ENCODE peak calls at places on chromosome 20, in eight cellular contexts. One of them, this sample, is unnamed.

GRCh38 chr20:58450259-58450658 is 61.2 kb downstream of the VAPB start:
- DNase-seq in upper lobe of right lung: no peak
- DNase-seq in psoas muscle: no peak
- DNase-seq in CD8-positive, alpha-beta T cell: no peak
- DNase-seq in mammary epithelial cell: no peak
- DNase-seq in heart left ventricle: no peak
- DNase-seq in epithelial cell of proximal tubule: no peak
- DNase-seq in lower leg skin: no peak
- DNase-seq in this sample: peak; percentile 65

GRCh38 chr20:46268131-46268611 is 40.1 kb downstream of the CDH22 start:
- DNase-seq in upper lobe of right lung: no peak
- DNase-seq in psoas muscle: no peak
- DNase-seq in CD8-positive, alpha-beta T cell: no peak
- DNase-seq in mammary epithelial cell: no peak
- DNase-seq in heart left ventricle: no peak
- DNase-seq in epithelial cell of proximal tubule: no peak
- DNase-seq in lower leg skin: no peak
- DNase-seq in this sample: no peak

GRCh38 chr20:63190828-63191227 is 25.1 kb downstream of the YTHDF1 start:
- DNase-seq in upper lobe of right lung: no peak
- DNase-seq in psoas muscle: no peak
- DNase-seq in CD8-positive, alpha-beta T cell: no peak
- DNase-seq in mammary epithelial cell: no peak
- DNase-seq in heart left ventricle: no peak
- DNase-seq in epithelial cell of proximal tubule: no peak
- DNase-seq in lower leg skin: no peak
- DNase-seq in this sample: no peak

GRCh38 chr20:24472426-24472825 is 3.0 kb downstream of the SYNDIG1 start:
- DNase-seq in upper lobe of right lung: no peak
- DNase-seq in psoas muscle: no peak
- DNase-seq in CD8-positive, alpha-beta T cell: no peak
- DNase-seq in mammary epithelial cell: no peak
- DNase-seq in heart left ventricle: no peak
- DNase-seq in epithelial cell of proximal tubule: no peak
- DNase-seq in lower leg skin: no peak
- DNase-seq in this sample: no peak

GRCh38 chr20:47276856-47277541 is 79.5 kb downstream of the ZMYND8 start:
- DNase-seq in upper lobe of right lung: no peak
- DNase-seq in psoas muscle: peak; percentile 63
- DNase-seq in CD8-positive, alpha-beta T cell: no peak
- DNase-seq in mammary epithelial cell: no peak
- DNase-seq in heart left ventricle: peak; percentile 72
- DNase-seq in epithelial cell of proximal tubule: no peak
- DNase-seq in lower leg skin: peak; percentile 88
- DNase-seq in this sample: no peak

GRCh38 chr20:33437141-33437911 is 6.2 kb downstream of the SNTA1 start:
- DNase-seq in upper lobe of right lung: no peak
- DNase-seq in psoas muscle: peak; percentile 41
- DNase-seq in CD8-positive, alpha-beta T cell: no peak
- DNase-seq in mammary epithelial cell: no peak
- DNase-seq in heart left ventricle: peak; percentile 77
- DNase-seq in epithelial cell of proximal tubule: no peak
- DNase-seq in lower leg skin: peak; percentile 89
- DNase-seq in this sample: no peak

GRCh38 chr20:56609321-56609720 is 19.8 kb upstream of the TFAP2C start:
- DNase-seq in upper lobe of right lung: no peak
- DNase-seq in psoas muscle: no peak
- DNase-seq in CD8-positive, alpha-beta T cell: no peak
- DNase-seq in mammary epithelial cell: no peak
- DNase-seq in heart left ventricle: no peak
- DNase-seq in epithelial cell of proximal tubule: no peak
- DNase-seq in lower leg skin: no peak
- DNase-seq in this sample: no peak

GRCh38 chr20:44832724-44833123 is 22.4 kb upstream of the RIMS4 start:
- DNase-seq in upper lobe of right lung: no peak
- DNase-seq in psoas muscle: no peak
- DNase-seq in CD8-positive, alpha-beta T cell: no peak
- DNase-seq in mammary epithelial cell: peak; percentile 16
- DNase-seq in heart left ventricle: no peak
- DNase-seq in epithelial cell of proximal tubule: no peak
- DNase-seq in lower leg skin: peak; percentile 74
- DNase-seq in this sample: no peak

GRCh38 chr20:39775110-39775509 is 813.0 kb downstream of the DHX35 start:
- DNase-seq in upper lobe of right lung: no peak
- DNase-seq in psoas muscle: peak; percentile 79
- DNase-seq in CD8-positive, alpha-beta T cell: no peak
- DNase-seq in mammary epithelial cell: peak; percentile 41
- DNase-seq in heart left ventricle: peak; percentile 73
- DNase-seq in epithelial cell of proximal tubule: no peak
- DNase-seq in lower leg skin: peak; percentile 92
- DNase-seq in this sample: no peak

GRCh38 chr20:62246872-62247652 is 8.7 kb downstream of the OSBPL2 start:
- DNase-seq in upper lobe of right lung: no peak
- DNase-seq in psoas muscle: peak; percentile 69
- DNase-seq in CD8-positive, alpha-beta T cell: no peak
- DNase-seq in mammary epithelial cell: no peak
- DNase-seq in heart left ventricle: peak; percentile 75
- DNase-seq in epithelial cell of proximal tubule: no peak
- DNase-seq in lower leg skin: no peak
- DNase-seq in this sample: no peak

GRCh38 chr20:21968486-21968885 is 263.0 kb downstream of the PAX1 start:
- DNase-seq in upper lobe of right lung: no peak
- DNase-seq in psoas muscle: no peak
- DNase-seq in CD8-positive, alpha-beta T cell: no peak
- DNase-seq in mammary epithelial cell: no peak
- DNase-seq in heart left ventricle: no peak
- DNase-seq in epithelial cell of proximal tubule: no peak
- DNase-seq in lower leg skin: no peak
- DNase-seq in this sample: no peak
- TF ChIP-seq CTCF in upper lobe of right lung: no peak
- TF ChIP-seq CTCF in psoas muscle: no peak
- TF ChIP-seq CTCF in CD8-positive, alpha-beta T cell: no peak
- TF ChIP-seq CTCF in mammary epithelial cell: no peak
- TF ChIP-seq CTCF in heart left ventricle: no peak
- TF ChIP-seq CTCF in epithelial cell of proximal tubule: no peak
- TF ChIP-seq CTCF in lower leg skin: no peak
- TF ChIP-seq CTCF in this sample: no peak

GRCh38 chr20:3172126-3172932 is 1.0 kb downstream of the LZTS3 start:
- DNase-seq in upper lobe of right lung: no peak
- DNase-seq in psoas muscle: no peak
- DNase-seq in CD8-positive, alpha-beta T cell: no peak
- DNase-seq in mammary epithelial cell: no peak
- DNase-seq in heart left ventricle: no peak
- DNase-seq in epithelial cell of proximal tubule: no peak
- DNase-seq in lower leg skin: no peak
- DNase-seq in this sample: no peak
- H3K4me3 ChIP-seq in upper lobe of right lung: peak overlapping the region; percentile 92
- H3K4me3 ChIP-seq in psoas muscle: peak overlapping the region; percentile 81
- H3K4me3 ChIP-seq in CD8-positive, alpha-beta T cell: peak overlapping the region; percentile 98
- H3K4me3 ChIP-seq in mammary epithelial cell: peak overlapping the region; percentile 66
- H3K4me3 ChIP-seq in heart left ventricle: peak overlapping the region; percentile 82
- H3K4me3 ChIP-seq in epithelial cell of proximal tubule: peak overlapping the region; percentile 99
- H3K4me3 ChIP-seq in lower leg skin: no peak overlapping the region
- H3K4me3 ChIP-seq in this sample: no peak overlapping the region

DNA sequence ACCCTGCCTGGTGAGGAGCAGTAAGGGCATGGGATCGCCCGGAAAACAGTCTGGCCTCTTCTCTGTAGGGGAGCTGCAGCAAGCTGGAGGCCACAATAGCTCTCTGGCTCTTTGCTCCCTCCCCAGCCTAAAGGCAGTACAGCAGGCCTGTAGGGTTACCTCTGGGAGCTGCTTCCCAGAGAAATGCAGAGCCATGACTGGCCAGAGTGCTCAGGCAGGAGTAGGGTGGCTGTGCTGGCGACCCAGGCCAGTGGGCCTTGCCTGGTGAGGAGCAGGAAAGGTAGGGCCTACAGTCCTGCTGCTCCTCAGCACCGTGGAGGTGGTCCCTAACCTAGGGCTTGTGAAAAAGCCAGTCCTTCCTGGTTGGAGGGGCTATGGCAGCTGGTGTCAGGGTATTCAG is 129.9 kb upstream of the CHD6 start:
- DNase-seq in upper lobe of right lung: no peak
- DNase-seq in psoas muscle: no peak
- DNase-seq in CD8-positive, alpha-beta T cell: no peak
- DNase-seq in mammary epithelial cell: no peak
- DNase-seq in heart left ventricle: peak; percentile 49
- DNase-seq in epithelial cell of proximal tubule: no peak
- DNase-seq in lower leg skin: no peak
- DNase-seq in this sample: no peak
- TF ChIP-seq CTCF in upper lobe of right lung: no peak
- TF ChIP-seq CTCF in psoas muscle: no peak
- TF ChIP-seq CTCF in CD8-positive, alpha-beta T cell: no peak
- TF ChIP-seq CTCF in mammary epithelial cell: no peak
- TF ChIP-seq CTCF in heart left ventricle: no peak
- TF ChIP-seq CTCF in epithelial cell of proximal tubule: no peak
- TF ChIP-seq CTCF in lower leg skin: no peak
- TF ChIP-seq CTCF in this sample: no peak

DNA sequence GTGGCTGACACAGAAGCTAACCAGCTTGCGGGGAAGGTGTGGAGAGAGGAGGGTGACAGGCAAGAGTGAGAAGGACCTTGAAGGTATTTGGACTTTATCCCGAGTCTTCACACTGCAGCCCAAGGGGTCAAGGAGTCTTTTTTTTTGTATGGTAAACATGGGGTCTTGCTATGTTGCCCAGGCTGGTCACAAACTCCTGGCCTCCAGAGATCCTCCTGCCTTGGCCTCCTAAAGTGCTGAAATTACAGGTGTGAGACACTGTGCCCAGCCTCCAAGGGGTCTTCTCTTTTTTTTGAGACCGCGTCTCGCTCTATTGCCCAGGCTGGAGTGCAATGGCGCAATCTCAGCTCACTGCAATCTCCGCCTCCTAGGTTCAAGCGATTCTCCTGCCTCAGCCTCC is 9.2 kb downstream of the SOX12 start:
- DNase-seq in upper lobe of right lung: no peak
- DNase-seq in psoas muscle: no peak
- DNase-seq in CD8-positive, alpha-beta T cell: no peak
- DNase-seq in mammary epithelial cell: no peak
- DNase-seq in heart left ventricle: no peak
- DNase-seq in epithelial cell of proximal tubule: no peak
- DNase-seq in lower leg skin: no peak
- DNase-seq in this sample: no peak
- H3K4me3 ChIP-seq in upper lobe of right lung: no peak overlapping the region
- H3K4me3 ChIP-seq in psoas muscle: no peak overlapping the region
- H3K4me3 ChIP-seq in CD8-positive, alpha-beta T cell: no peak overlapping the region
- H3K4me3 ChIP-seq in mammary epithelial cell: no peak overlapping the region
- H3K4me3 ChIP-seq in heart left ventricle: no peak overlapping the region
- H3K4me3 ChIP-seq in epithelial cell of proximal tubule: no peak overlapping the region
- H3K4me3 ChIP-seq in lower leg skin: no peak overlapping the region
- H3K4me3 ChIP-seq in this sample: no peak overlapping the region

GRCh38 chr20:60718743-60719142 is 533.3 kb upstream of the CDH4 start:
- DNase-seq in upper lobe of right lung: no peak
- DNase-seq in psoas muscle: no peak
- DNase-seq in CD8-positive, alpha-beta T cell: no peak
- DNase-seq in mammary epithelial cell: no peak
- DNase-seq in heart left ventricle: no peak
- DNase-seq in epithelial cell of proximal tubule: no peak
- DNase-seq in lower leg skin: no peak
- DNase-seq in this sample: no peak

DNA sequence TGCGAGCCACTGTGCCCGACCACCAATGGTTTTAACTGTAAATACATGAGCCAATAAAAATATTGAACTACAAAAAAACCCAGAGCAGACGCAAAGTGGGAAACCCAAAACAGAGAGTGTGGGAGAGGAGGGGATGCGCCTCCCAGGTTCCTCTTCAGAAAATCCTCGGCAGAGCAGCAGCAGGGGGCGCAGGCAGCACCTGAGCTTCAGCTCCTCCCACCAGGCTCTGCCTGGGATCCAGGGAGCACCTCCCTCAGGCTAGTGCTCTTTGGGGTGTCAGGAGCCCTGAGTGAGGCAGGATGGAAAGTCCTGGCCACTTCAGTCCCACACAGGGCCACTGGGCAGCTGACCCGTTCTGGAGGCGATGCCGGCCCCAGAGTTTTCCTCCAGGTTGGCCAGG is 536.9 kb upstream of the CDH4 start:
- DNase-seq in upper lobe of right lung: no peak
- DNase-seq in psoas muscle: no peak
- DNase-seq in CD8-positive, alpha-beta T cell: no peak
- DNase-seq in mammary epithelial cell: no peak
- DNase-seq in heart left ventricle: no peak
- DNase-seq in epithelial cell of proximal tubule: no peak
- DNase-seq in lower leg skin: no peak
- DNase-seq in this sample: no peak
- TF ChIP-seq CTCF in upper lobe of right lung: no peak
- TF ChIP-seq CTCF in psoas muscle: no peak
- TF ChIP-seq CTCF in CD8-positive, alpha-beta T cell: no peak
- TF ChIP-seq CTCF in mammary epithelial cell: peak; percentile 19
- TF ChIP-seq CTCF in heart left ventricle: no peak
- TF ChIP-seq CTCF in epithelial cell of proximal tubule: no peak
- TF ChIP-seq CTCF in lower leg skin: no peak
- TF ChIP-seq CTCF in this sample: no peak

This sample was measured in GM12864.